ENCODE peak calls at places on chromosomes 4 and X, in five cellular contexts. One of them, this sample, is unnamed.

GRCh38 chr4:181770971-181771370 is 472.2 kb upstream of the TENM3 start:
- DNase-seq in H9: no peak
- DNase-seq in mesendoderm: no peak
- DNase-seq in IMR-90: peak; percentile 15
- DNase-seq in H1: no peak
- DNase-seq in this sample: no peak

GRCh38 chr4:88275516-88275915 is 8.8 kb downstream of the PPM1K start:
- DNase-seq in H9: no peak
- DNase-seq in mesendoderm: no peak
- DNase-seq in IMR-90: peak; percentile 11
- DNase-seq in H1: no peak
- DNase-seq in this sample: no peak

GRCh38 chr4:111689214-111689613 is 456.0 kb upstream of the FAM241A start:
- DNase-seq in H9: no peak
- DNase-seq in mesendoderm: no peak
- DNase-seq in IMR-90: peak; percentile 14
- DNase-seq in H1: no peak
- DNase-seq in this sample: peak; percentile 79

GRCh38 chr4:987689-988513 is 1.1 kb downstream of the IDUA start:
- DNase-seq in H9: no peak
- DNase-seq in mesendoderm: no peak
- DNase-seq in IMR-90: no peak
- DNase-seq in H1: no peak
- DNase-seq in this sample: no peak

GRCh38 chr4:95155759-95156451 is 392.9 kb downstream of the UNC5C start:
- DNase-seq in H9: no peak
- DNase-seq in mesendoderm: peak; percentile 44
- DNase-seq in IMR-90: peak; percentile 41
- DNase-seq in H1: no peak
- DNase-seq in this sample: peak; percentile 64

GRCh38 chrX:37921758-37922157 is 74.4 kb upstream of the DYNLT3 start:
- DNase-seq in H9: no peak
- DNase-seq in mesendoderm: no peak
- DNase-seq in IMR-90: peak; percentile 66
- DNase-seq in H1: no peak
- DNase-seq in this sample: peak; percentile 22

GRCh38 chr4:5010984-5011383 is 8.3 kb downstream of the CYTL1 start:
- DNase-seq in H9: peak; percentile 2
- DNase-seq in mesendoderm: no peak
- DNase-seq in IMR-90: no peak
- DNase-seq in H1: no peak
- DNase-seq in this sample: no peak

GRCh38 chr4:77104405-77105292 is 28.9 kb upstream of the CCNI start:
- DNase-seq in H9: no peak
- DNase-seq in mesendoderm: no peak
- DNase-seq in IMR-90: no peak
- DNase-seq in H1: no peak
- DNase-seq in this sample: no peak

GRCh38 chr4:6968496-6968895 is 58.9 kb downstream of the TBC1D14 start:
- DNase-seq in H9: no peak
- DNase-seq in mesendoderm: no peak
- DNase-seq in IMR-90: no peak
- DNase-seq in H1: no peak
- DNase-seq in this sample: no peak

GRCh38 chrX:455673-456072 is 69.0 kb upstream of the PPP2R3B start:
- DNase-seq in H9: no peak
- DNase-seq in mesendoderm: no peak
- DNase-seq in IMR-90: no peak
- DNase-seq in H1: no peak
- DNase-seq in this sample: no peak

GRCh38 chrX:33285550-33285949 is 74.2 kb upstream of the DMD start:
- DNase-seq in H9: no peak
- DNase-seq in mesendoderm: no peak
- DNase-seq in IMR-90: no peak
- DNase-seq in H1: no peak
- DNase-seq in this sample: no peak

GRCh38 chrX:20718592-20718991 is 451.9 kb upstream of the RPS6KA3 start:
- DNase-seq in H9: no peak
- DNase-seq in mesendoderm: no peak
- DNase-seq in IMR-90: no peak
- DNase-seq in H1: peak; percentile 5
- DNase-seq in this sample: no peak

GRCh38 chrX:8125566-8125965 is 45.5 kb downstream of the VCX2 start:
- DNase-seq in H9: no peak
- DNase-seq in mesendoderm: no peak
- DNase-seq in IMR-90: no peak
- DNase-seq in H1: no peak
- DNase-seq in this sample: no peak

GRCh38 chr4:8861576-8862279 is 9.9 kb downstream of the HMX1 start:
- DNase-seq in H9: peak; percentile 57
- DNase-seq in mesendoderm: peak; percentile 75
- DNase-seq in IMR-90: no peak
- DNase-seq in H1: no peak
- DNase-seq in this sample: no peak

GRCh38 chr4:158050942-158051341 is 121.9 kb downstream of the GASK1B start:
- DNase-seq in H9: no peak
- DNase-seq in mesendoderm: no peak
- DNase-seq in IMR-90: no peak
- DNase-seq in H1: no peak
- DNase-seq in this sample: no peak

GRCh38 chr4:102500371-102501175 is 586 bp upstream of the NFKB1 start:
- DNase-seq in H9: peak; percentile 48
- DNase-seq in mesendoderm: peak; percentile 45
- DNase-seq in IMR-90: peak; percentile 61
- DNase-seq in H1: no peak
- DNase-seq in this sample: peak; percentile 67

GRCh38 chr4:102503301-102503746 is 2.2 kb downstream of the NFKB1 start:
- DNase-seq in H9: no peak
- DNase-seq in mesendoderm: no peak
- DNase-seq in IMR-90: no peak
- DNase-seq in H1: no peak
- DNase-seq in this sample: no peak

GRCh38 chr4:102503831-102504786 is 3.0 kb downstream of the NFKB1 start:
- DNase-seq in H9: no peak
- DNase-seq in mesendoderm: no peak
- DNase-seq in IMR-90: no peak
- DNase-seq in H1: no peak
- DNase-seq in this sample: peak; percentile 15

GRCh38 chr4:102501176-102501634 is at the start of gene NFKB1:
- DNase-seq in H9: peak; percentile 52
- DNase-seq in mesendoderm: peak; percentile 68
- DNase-seq in IMR-90: peak; percentile 89
- DNase-seq in H1: no peak
- DNase-seq in this sample: peak; percentile 96

GRCh38 chr4:102501635-102502382 is 650 bp downstream of the NFKB1 start:
- DNase-seq in H9: peak; percentile 55
- DNase-seq in mesendoderm: peak; percentile 90
- DNase-seq in IMR-90: peak; percentile 76
- DNase-seq in H1: no peak
- DNase-seq in this sample: peak; percentile 93
- H4K8ac ChIP-seq in H9: no peak overlapping the region
- H4K8ac ChIP-seq in mesendoderm: no peak overlapping the region
- H4K8ac ChIP-seq in IMR-90: peak overlapping the region; percentile 80
- H4K8ac ChIP-seq in H1: peak overlapping the region; percentile 65
- H4K8ac ChIP-seq in this sample: peak overlapping the region; percentile 92

GRCh38 chr4:105474110-105474518 is 252 bp upstream of the PPA2 start:
- DNase-seq in H9: peak; percentile 88
- DNase-seq in mesendoderm: no peak
- DNase-seq in IMR-90: peak; percentile 77
- DNase-seq in H1: no peak
- DNase-seq in this sample: no peak

GRCh38 chr4:105466580-105466979 is 7.3 kb downstream of the PPA2 start:
- DNase-seq in H9: no peak
- DNase-seq in mesendoderm: no peak
- DNase-seq in IMR-90: no peak
- DNase-seq in H1: no peak
- DNase-seq in this sample: no peak

GRCh38 chr4:105472871-105473339 is 957 bp downstream of the PPA2 start:
- DNase-seq in H9: no peak
- DNase-seq in mesendoderm: no peak
- DNase-seq in IMR-90: no peak
- DNase-seq in H1: no peak
- DNase-seq in this sample: no peak

GRCh38 chr4:105473340-105474109 is at the start of gene PPA2:
- DNase-seq in H9: peak; percentile 86
- DNase-seq in mesendoderm: peak; percentile 90
- DNase-seq in IMR-90: peak; percentile 89
- DNase-seq in H1: peak; percentile 63
- DNase-seq in this sample: peak; percentile 94

DNA sequence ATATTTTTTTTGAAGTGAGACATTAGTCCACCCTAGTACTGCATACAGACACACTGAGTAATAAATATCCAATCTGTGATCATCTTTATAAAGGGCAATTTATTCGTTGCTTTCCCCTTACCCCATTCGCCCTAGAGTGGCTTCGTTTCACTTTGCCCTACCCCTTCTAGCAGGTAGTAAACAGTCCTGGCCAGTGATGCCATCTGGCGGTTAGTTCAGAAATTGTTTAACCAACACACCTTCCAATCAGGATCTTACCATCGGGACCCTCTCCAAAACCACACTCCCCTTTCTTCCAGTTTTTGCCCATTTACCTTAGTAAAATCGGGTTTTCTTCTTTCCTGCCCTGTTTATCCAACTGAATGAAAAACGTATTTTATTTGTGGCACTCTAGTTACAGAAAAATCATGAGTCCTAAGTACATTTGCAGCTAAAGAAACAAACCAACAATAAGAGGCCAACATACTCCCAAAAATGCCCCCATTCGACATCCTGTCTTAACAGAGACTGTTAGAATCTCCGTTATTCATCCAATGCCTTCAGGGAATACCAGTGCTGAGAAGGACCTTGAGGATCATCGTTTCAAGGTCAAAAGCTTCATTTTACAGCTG is 2.2 kb downstream of the PPA2 start:
- DNase-seq in H9: peak; percentile 73
- DNase-seq in mesendoderm: peak; percentile 87
- DNase-seq in IMR-90: peak; percentile 79
- DNase-seq in H1: peak; percentile 27
- DNase-seq in this sample: peak; percentile 83
- H2BK15ac ChIP-seq in H9: no peak overlapping the region
- H2BK15ac ChIP-seq in mesendoderm: no peak overlapping the region
- H2BK15ac ChIP-seq in IMR-90: no peak overlapping the region
- H2BK15ac ChIP-seq in H1: no peak overlapping the region
- H2BK15ac ChIP-seq in this sample: no peak overlapping the region

DNA sequence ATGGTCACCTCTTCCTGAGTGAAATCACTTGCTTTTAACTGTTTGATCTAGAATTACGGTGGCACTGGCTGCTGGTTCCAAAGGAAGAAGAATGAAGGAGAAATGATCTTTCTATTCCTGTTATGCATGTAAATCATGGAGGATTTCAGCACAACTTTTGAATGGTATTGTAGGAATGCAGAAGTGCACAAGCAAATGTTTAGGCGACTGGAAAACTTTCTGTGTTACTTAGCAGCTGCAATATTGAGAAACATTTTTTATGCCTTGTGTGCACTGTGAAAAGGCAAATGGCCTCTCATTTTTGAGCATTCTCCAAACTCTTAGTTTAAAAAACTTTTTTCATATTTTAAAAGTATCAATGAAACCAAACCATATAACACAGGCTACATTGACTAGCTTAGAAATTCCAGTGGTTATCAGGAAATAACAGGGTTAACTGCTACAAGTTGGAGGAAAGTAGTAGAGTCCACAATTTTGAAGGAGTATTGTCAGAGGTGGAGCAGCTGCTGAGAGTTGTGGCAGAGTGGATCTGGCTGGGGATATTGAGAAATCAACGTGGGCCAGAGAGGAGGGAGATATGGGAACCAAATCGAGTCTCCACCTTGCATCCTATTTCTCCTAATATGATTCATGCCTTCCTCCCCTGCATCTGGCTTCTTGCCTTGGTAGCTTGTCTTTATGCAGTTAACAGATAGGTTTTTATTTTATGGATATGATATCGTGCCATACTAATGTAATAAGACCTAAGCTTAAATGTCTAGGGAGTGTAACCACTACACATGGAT is 32.0 kb upstream of the FHL1 start:
- DNase-seq in H9: no peak
- DNase-seq in mesendoderm: no peak
- DNase-seq in IMR-90: peak; percentile 16
- DNase-seq in H1: no peak
- DNase-seq in this sample: no peak
- H4K8ac ChIP-seq in H9: no peak overlapping the region
- H4K8ac ChIP-seq in mesendoderm: no peak overlapping the region
- H4K8ac ChIP-seq in IMR-90: no peak overlapping the region
- H4K8ac ChIP-seq in H1: no peak overlapping the region
- H4K8ac ChIP-seq in this sample: no peak overlapping the region

GRCh38 chr4:73841243-73841925 is 4.9 kb downstream of the CXCL6 start:
- DNase-seq in H9: no peak
- DNase-seq in mesendoderm: no peak
- DNase-seq in IMR-90: no peak
- DNase-seq in H1: no peak
- DNase-seq in this sample: no peak
- H2BK15ac ChIP-seq in H9: no peak overlapping the region
- H2BK15ac ChIP-seq in mesendoderm: no peak overlapping the region
- H2BK15ac ChIP-seq in IMR-90: no peak overlapping the region
- H2BK15ac ChIP-seq in H1: no peak overlapping the region
- H2BK15ac ChIP-seq in this sample: no peak overlapping the region

DNA sequence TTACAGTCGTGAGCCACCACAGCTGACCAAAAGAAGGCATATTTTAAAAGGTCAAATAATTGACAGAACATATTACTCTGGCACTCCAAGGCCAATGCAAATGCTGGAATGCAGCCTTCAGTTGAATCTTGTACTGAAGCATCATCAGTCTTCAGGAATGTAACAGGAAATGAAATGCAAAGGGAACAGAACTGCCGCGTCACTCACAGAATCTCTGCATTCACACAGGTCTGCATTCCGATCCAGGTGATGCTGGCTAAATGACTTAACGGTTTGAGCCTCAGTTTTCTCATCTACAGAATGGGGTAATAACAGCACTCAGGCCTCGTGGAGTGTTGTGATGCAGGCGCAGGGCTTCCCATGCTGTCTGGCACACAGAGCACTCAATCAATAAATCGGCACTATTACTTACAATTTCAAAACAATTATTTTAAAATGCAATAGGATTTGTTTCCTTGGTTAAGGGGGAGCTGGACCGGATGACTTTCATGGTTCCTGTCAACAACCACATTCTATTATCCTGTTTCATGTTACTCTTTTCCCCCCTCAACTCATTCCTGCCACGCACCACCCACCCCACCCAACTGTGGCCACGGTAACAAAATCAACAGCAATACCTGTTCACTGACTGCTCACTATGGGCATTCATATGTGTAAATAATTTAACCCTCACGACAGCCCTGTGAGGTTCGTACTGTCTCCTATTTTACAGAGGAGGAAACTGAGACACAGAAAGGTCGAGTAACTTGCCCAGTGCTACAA is 32.5 kb downstream of the IGFBP7 start:
- DNase-seq in H9: peak; percentile 81
- DNase-seq in mesendoderm: peak; percentile 95
- DNase-seq in IMR-90: peak; percentile 79
- DNase-seq in H1: no peak
- DNase-seq in this sample: peak; percentile 63
- H4K8ac ChIP-seq in H9: no peak overlapping the region
- H4K8ac ChIP-seq in mesendoderm: no peak overlapping the region
- H4K8ac ChIP-seq in IMR-90: no peak overlapping the region
- H4K8ac ChIP-seq in H1: peak overlapping the region; percentile 48
- H4K8ac ChIP-seq in this sample: peak overlapping the region; percentile 1